ENCODE peak calls at places on chromosomes 12 and 14, in five cellular contexts. Z, A, H, L and O are unnamed samples.

GRCh38 chr12:108312885-108313203 is 26.3 kb downstream of the CMKLR1 start:
- DNase-seq in Z (no peak), A (no peak), H (no peak), L (no peak), O (no peak)

GRCh38 chr12:52499836-52500560 is 6.9 kb upstream of the KRT6A start:
- DNase-seq in Z (no peak), A (peak; percentile 50), H (no peak), L (no peak), O (no peak)

GRCh38 chr12:76810690-76811434 is 46.9 kb downstream of the ZDHHC17 start:
- DNase-seq in Z (no peak), A (no peak), H (no peak), L (no peak), O (no peak)

GRCh38 chr12:54350743-54351142 is 13.5 kb downstream of the GPR84 start:
- DNase-seq in Z (no peak), A (no peak), H (no peak), L (no peak), O (no peak)

GRCh38 chr14:24072436-24072835 is 1.1 kb downstream of the CPNE6 start:
- DNase-seq in Z (no peak), A (no peak), H (no peak), L (no peak), O (no peak)

GRCh38 chr12:118850244-118850825 is 131.0 kb upstream of the SRRM4 start:
- DNase-seq in Z (no peak), A (no peak), H (peak; percentile 15), L (no peak), O (no peak)

GRCh38 chr14:60396718-60397343 is 89.0 kb downstream of the C14orf39 start:
- DNase-seq in Z (no peak), A (peak; percentile 22), H (no peak), L (no peak), O (no peak)

GRCh38 chr12:50790081-50790480 is 26.2 kb downstream of the ATF1 start:
- DNase-seq in Z (no peak), A (peak; percentile 33), H (no peak), L (no peak), O (no peak)

GRCh38 chr12:56007892-56008471 is 10.9 kb downstream of the SUOX start:
- DNase-seq in Z (peak; percentile 49), A (no peak), H (peak; percentile 45), L (no peak), O (no peak)

GRCh38 chr12:132579747-132580146 is 30.6 kb downstream of the LRCOL1 start:
- DNase-seq in Z (no peak), A (no peak), H (no peak), L (no peak), O (no peak)

GRCh38 chr12:85550924-85551323 is 270.9 kb downstream of the ALX1 start:
- DNase-seq in Z (no peak), A (no peak), H (no peak), L (no peak), O (no peak)

GRCh38 chr12:77720258-77720657 is 110.4 kb upstream of the NAV3 start:
- DNase-seq in Z (no peak), A (no peak), H (no peak), L (no peak), O (no peak)